ENCODE peak calls at places on chromosomes 2 and 18, in ten cellular contexts. One of them, this sample, is unnamed. For H3K27me3, the result is how much of the 10 kb centered on the place peaks cover.

GRCh38 chr18:48181132-48181823 is 227.9 kb downstream of the ZBTB7C start:
- DNase-seq in GM23338: no peak
- DNase-seq in endodermal cell: no peak
- DNase-seq in AG04450: no peak
- DNase-seq in sigmoid colon: no peak
- DNase-seq in IMR-90: no peak
- DNase-seq in H1: no peak
- DNase-seq in uterus: no peak
- DNase-seq in cardiac muscle cell: no peak
- DNase-seq in mammary epithelial cell: no peak
- DNase-seq in this sample: no peak

GRCh38 chr2:25497229-25497861 is 155.6 kb upstream of the DNMT3A start:
- DNase-seq in mammary epithelial cell: no peak
- DNase-seq in IMR-90: no peak
- DNase-seq in sigmoid colon: no peak
- DNase-seq in H1: no peak
- DNase-seq in cardiac muscle cell: no peak
- DNase-seq in endodermal cell: no peak
- DNase-seq in uterus: no peak
- DNase-seq in AG04450: no peak
- DNase-seq in GM23338: no peak
- DNase-seq in this sample: no peak

GRCh38 chr2:101770672-101771071 is 73.2 kb downstream of the MAP4K4 start:
- DNase-seq in IMR-90: peak
- DNase-seq in sigmoid colon: no peak
- DNase-seq in uterus: no peak
- DNase-seq in cardiac muscle cell: peak
- DNase-seq in endodermal cell: peak
- DNase-seq in AG04450: no peak
- DNase-seq in mammary epithelial cell: peak
- DNase-seq in GM23338: peak
- DNase-seq in H1: no peak
- DNase-seq in this sample: no peak

GRCh38 chr2:24828641-24829040 is 35.4 kb downstream of the CENPO start:
- DNase-seq in H1: no peak
- DNase-seq in IMR-90: no peak
- DNase-seq in GM23338: no peak
- DNase-seq in cardiac muscle cell: no peak
- DNase-seq in uterus: peak
- DNase-seq in mammary epithelial cell: no peak
- DNase-seq in AG04450: no peak
- DNase-seq in sigmoid colon: peak
- DNase-seq in endodermal cell: no peak
- DNase-seq in this sample: no peak

GRCh38 chr18:23146861-23147469 is 11.7 kb downstream of the CABLES1 start:
- DNase-seq in GM23338: no peak
- DNase-seq in IMR-90: no peak
- DNase-seq in mammary epithelial cell: no peak
- DNase-seq in H1: no peak
- DNase-seq in uterus: no peak
- DNase-seq in AG04450: no peak
- DNase-seq in endodermal cell: no peak
- DNase-seq in sigmoid colon: no peak
- DNase-seq in cardiac muscle cell: no peak
- DNase-seq in this sample: no peak

GRCh38 chr18:80148316-80149199 is 39.5 kb downstream of the ADNP2 start:
- DNase-seq in cardiac muscle cell: no peak
- DNase-seq in AG04450: no peak
- DNase-seq in mammary epithelial cell: peak
- DNase-seq in H1: no peak
- DNase-seq in GM23338: no peak
- DNase-seq in endodermal cell: peak
- DNase-seq in uterus: no peak
- DNase-seq in IMR-90: no peak
- DNase-seq in sigmoid colon: no peak
- DNase-seq in this sample: no peak

GRCh38 chr2:138395565-138396306 is 105.8 kb upstream of the SPOPL start:
- DNase-seq in AG04450: no peak
- DNase-seq in sigmoid colon: no peak
- DNase-seq in H1: no peak
- DNase-seq in cardiac muscle cell: no peak
- DNase-seq in uterus: no peak
- DNase-seq in IMR-90: peak
- DNase-seq in mammary epithelial cell: peak
- DNase-seq in endodermal cell: no peak
- DNase-seq in GM23338: no peak
- DNase-seq in this sample: peak

GRCh38 chr2:5236308-5236707 is 455.9 kb upstream of the SOX11 start:
- DNase-seq in cardiac muscle cell: no peak
- DNase-seq in endodermal cell: peak
- DNase-seq in mammary epithelial cell: no peak
- DNase-seq in GM23338: peak
- DNase-seq in sigmoid colon: no peak
- DNase-seq in IMR-90: no peak
- DNase-seq in AG04450: no peak
- DNase-seq in uterus: no peak
- DNase-seq in H1: no peak
- DNase-seq in this sample: no peak

GRCh38 chr2:25276569-25277465 is 64.9 kb downstream of the DNMT3A start:
- DNase-seq in GM23338: peak
- DNase-seq in IMR-90: no peak
- DNase-seq in endodermal cell: peak
- DNase-seq in sigmoid colon: peak
- DNase-seq in uterus: peak
- DNase-seq in AG04450: no peak
- DNase-seq in H1: peak
- DNase-seq in cardiac muscle cell: peak
- DNase-seq in mammary epithelial cell: no peak
- DNase-seq in this sample: no peak

GRCh38 chr2:86815616-86816015 is 24.9 kb upstream of the CD8A start:
- DNase-seq in GM23338: no peak
- DNase-seq in sigmoid colon: no peak
- DNase-seq in mammary epithelial cell: no peak
- DNase-seq in IMR-90: no peak
- DNase-seq in AG04450: no peak
- DNase-seq in uterus: no peak
- DNase-seq in cardiac muscle cell: no peak
- DNase-seq in endodermal cell: no peak
- DNase-seq in H1: no peak
- DNase-seq in this sample: no peak

GRCh38 chr2:9000442-9000841 is 3.0 kb downstream of the MBOAT2 start:
- DNase-seq in GM23338: no peak
- DNase-seq in mammary epithelial cell: no peak
- DNase-seq in cardiac muscle cell: no peak
- DNase-seq in AG04450: no peak
- DNase-seq in uterus: no peak
- DNase-seq in IMR-90: no peak
- DNase-seq in sigmoid colon: no peak
- DNase-seq in endodermal cell: no peak
- DNase-seq in H1: no peak
- DNase-seq in this sample: no peak

GRCh38 chr2:224885836-224886547 is 156.3 kb downstream of the DOCK10 start:
- DNase-seq in sigmoid colon: no peak
- DNase-seq in endodermal cell: no peak
- DNase-seq in AG04450: no peak
- DNase-seq in cardiac muscle cell: no peak
- DNase-seq in IMR-90: peak
- DNase-seq in uterus: no peak
- DNase-seq in GM23338: no peak
- DNase-seq in mammary epithelial cell: peak
- DNase-seq in H1: no peak
- DNase-seq in this sample: no peak

GRCh38 chr2:121723316-121723715 is 13.4 kb downstream of the NIFK start:
- DNase-seq in uterus: no peak
- DNase-seq in sigmoid colon: no peak
- DNase-seq in H1: no peak
- DNase-seq in mammary epithelial cell: no peak
- DNase-seq in GM23338: no peak
- DNase-seq in AG04450: no peak
- DNase-seq in IMR-90: no peak
- DNase-seq in endodermal cell: no peak
- DNase-seq in cardiac muscle cell: no peak
- DNase-seq in this sample: no peak

GRCh38 chr2:172103471-172104292 is 982 bp upstream of the DLX2 start:
- DNase-seq in cardiac muscle cell: peak
- DNase-seq in H1: peak
- DNase-seq in sigmoid colon: peak
- DNase-seq in mammary epithelial cell: peak
- DNase-seq in IMR-90: peak
- DNase-seq in endodermal cell: peak
- DNase-seq in GM23338: peak
- DNase-seq in AG04450: peak
- DNase-seq in uterus: peak
- DNase-seq in this sample: peak

GRCh38 chr2:172102159-172102857 is 392 bp downstream of the DLX2 start:
- DNase-seq in sigmoid colon: peak
- DNase-seq in cardiac muscle cell: no peak
- DNase-seq in IMR-90: peak
- DNase-seq in mammary epithelial cell: peak
- DNase-seq in GM23338: no peak
- DNase-seq in AG04450: no peak
- DNase-seq in uterus: no peak
- DNase-seq in endodermal cell: peak
- DNase-seq in H1: no peak
- DNase-seq in this sample: no peak

GRCh38 chr2:172101008-172101706 is 1.5 kb downstream of the DLX2 start:
- DNase-seq in uterus: no peak
- DNase-seq in GM23338: peak
- DNase-seq in cardiac muscle cell: no peak
- DNase-seq in IMR-90: no peak
- DNase-seq in AG04450: no peak
- DNase-seq in endodermal cell: peak
- DNase-seq in mammary epithelial cell: no peak
- DNase-seq in sigmoid colon: no peak
- DNase-seq in H1: peak
- DNase-seq in this sample: no peak

GRCh38 chr2:172101707-172102158 is 967 bp downstream of the DLX2 start:
- DNase-seq in H1: no peak
- DNase-seq in AG04450: no peak
- DNase-seq in sigmoid colon: peak
- DNase-seq in GM23338: peak
- DNase-seq in endodermal cell: no peak
- DNase-seq in cardiac muscle cell: no peak
- DNase-seq in IMR-90: no peak
- DNase-seq in mammary epithelial cell: no peak
- DNase-seq in uterus: no peak
- DNase-seq in this sample: no peak

DNA sequence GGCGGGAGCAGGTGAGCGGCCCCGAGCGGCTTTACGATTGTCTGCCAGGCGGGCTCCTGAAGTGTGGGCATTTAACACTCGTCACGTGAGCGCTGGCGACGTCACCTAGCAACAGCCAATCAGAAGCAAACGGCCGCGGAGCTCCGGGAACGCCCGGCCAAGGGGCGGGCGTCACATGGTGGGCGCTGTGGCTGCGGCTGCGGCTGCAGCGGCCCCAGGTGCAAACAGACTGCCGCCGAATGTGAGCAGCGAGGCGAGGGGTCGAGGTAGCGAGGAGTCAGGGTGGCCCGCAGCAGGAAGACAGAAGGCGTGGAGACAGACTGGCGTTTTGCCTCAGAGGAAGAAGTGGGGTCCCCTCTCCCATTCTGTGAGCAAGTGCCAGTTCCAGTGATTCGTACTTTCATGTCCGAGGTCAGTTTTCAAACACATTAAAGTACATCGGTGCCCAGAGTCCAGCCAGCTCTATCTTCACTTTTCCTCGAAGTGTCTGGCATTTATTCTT is at the start of gene DLX2:
- DNase-seq in sigmoid colon: peak
- DNase-seq in uterus: peak
- DNase-seq in GM23338: peak
- DNase-seq in cardiac muscle cell: peak
- DNase-seq in IMR-90: peak
- DNase-seq in AG04450: peak
- DNase-seq in mammary epithelial cell: peak
- DNase-seq in endodermal cell: peak
- DNase-seq in H1: peak
- DNase-seq in this sample: peak
- H3K27me3 ChIP-seq in sigmoid colon: half or more
- H3K27me3 ChIP-seq in uterus: half or more
- H3K27me3 ChIP-seq in GM23338: half or more
- H3K27me3 ChIP-seq in cardiac muscle cell: half or more
- H3K27me3 ChIP-seq in IMR-90: under half
- H3K27me3 ChIP-seq in AG04450: under half
- H3K27me3 ChIP-seq in mammary epithelial cell: under half
- H3K27me3 ChIP-seq in endodermal cell: half or more
- H3K27me3 ChIP-seq in H1: half or more
- H3K27me3 ChIP-seq in this sample: half or more

GRCh38 chr18:37565985-37566478 is 434 bp upstream of the CELF4 start:
- DNase-seq in endodermal cell: peak
- DNase-seq in AG04450: no peak
- DNase-seq in GM23338: peak
- DNase-seq in IMR-90: peak
- DNase-seq in sigmoid colon: peak
- DNase-seq in mammary epithelial cell: peak
- DNase-seq in uterus: no peak
- DNase-seq in cardiac muscle cell: peak
- DNase-seq in H1: peak
- DNase-seq in this sample: no peak
- H3K4me3 ChIP-seq in endodermal cell: peak
- H3K4me3 ChIP-seq in AG04450: no peak
- H3K4me3 ChIP-seq in GM23338: peak
- H3K4me3 ChIP-seq in IMR-90: no peak
- H3K4me3 ChIP-seq in sigmoid colon: peak
- H3K4me3 ChIP-seq in mammary epithelial cell: peak
- H3K4me3 ChIP-seq in uterus: peak
- H3K4me3 ChIP-seq in cardiac muscle cell: peak
- H3K4me3 ChIP-seq in H1: peak
- H3K4me3 ChIP-seq in this sample: peak

DNA sequence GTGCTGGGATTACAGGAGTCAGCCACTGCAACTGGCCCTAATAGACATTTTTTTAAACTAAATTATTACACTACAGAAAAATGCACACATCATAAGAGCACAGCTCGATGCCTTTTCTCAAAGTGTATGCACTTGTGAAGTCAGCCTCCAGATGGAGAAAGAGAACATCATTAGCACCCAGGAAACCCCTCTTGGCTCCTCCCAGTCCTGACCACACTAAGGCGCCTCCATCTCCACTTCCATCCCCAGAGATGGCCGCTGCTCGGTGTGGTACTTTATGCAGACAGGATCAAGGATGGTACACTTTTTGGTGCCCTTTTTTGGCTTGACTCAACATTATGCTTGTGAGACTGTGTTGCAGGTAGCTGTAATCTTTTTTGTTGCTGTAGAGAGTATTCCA is 34.8 kb downstream of the RRM2 start:
- DNase-seq in mammary epithelial cell: no peak
- DNase-seq in endodermal cell: peak
- DNase-seq in GM23338: no peak
- DNase-seq in cardiac muscle cell: no peak
- DNase-seq in sigmoid colon: no peak
- DNase-seq in AG04450: no peak
- DNase-seq in H1: no peak
- DNase-seq in uterus: no peak
- DNase-seq in IMR-90: no peak
- DNase-seq in this sample: no peak
- TF ChIP-seq CTCF in mammary epithelial cell: no peak
- TF ChIP-seq CTCF in endodermal cell: peak
- TF ChIP-seq CTCF in GM23338: no peak
- TF ChIP-seq CTCF in cardiac muscle cell: no peak
- TF ChIP-seq CTCF in sigmoid colon: no peak
- TF ChIP-seq CTCF in AG04450: no peak
- TF ChIP-seq CTCF in H1: no peak
- TF ChIP-seq CTCF in uterus: no peak
- TF ChIP-seq CTCF in IMR-90: peak
- TF ChIP-seq CTCF in this sample: no peak

GRCh38 chr2:85769987-85770362 is 16.2 kb downstream of the ATOH8 start:
- DNase-seq in IMR-90: no peak
- DNase-seq in H1: no peak
- DNase-seq in AG04450: no peak
- DNase-seq in GM23338: no peak
- DNase-seq in uterus: no peak
- DNase-seq in sigmoid colon: no peak
- DNase-seq in cardiac muscle cell: no peak
- DNase-seq in mammary epithelial cell: no peak
- DNase-seq in endodermal cell: no peak
- DNase-seq in this sample: no peak
- H3K27me3 ChIP-seq in IMR-90: under half
- H3K27me3 ChIP-seq in H1: under half
- H3K27me3 ChIP-seq in AG04450: under half
- H3K27me3 ChIP-seq in GM23338: half or more
- H3K27me3 ChIP-seq in uterus: under half
- H3K27me3 ChIP-seq in sigmoid colon: under half
- H3K27me3 ChIP-seq in cardiac muscle cell: under half
- H3K27me3 ChIP-seq in mammary epithelial cell: under half
- H3K27me3 ChIP-seq in endodermal cell: under half
- H3K27me3 ChIP-seq in this sample: under half

This sample was measured in kidney epithelial cell.